ENCODE peak calls at places on chromosomes 4 and X, in nine cellular contexts. M, H, O, V, A, K, Z, X and G are unnamed samples.

GRCh38 chrX:19174401-19175025 is 52.2 kb upstream of the ADGRG2 start:
- DNase-seq in M (peak), H (no peak), O (no peak), V (peak), A (peak), K (peak), Z (peak), X (peak), G (no peak)

GRCh38 chrX:95716841-95717240 is 967.8 kb upstream of the DIAPH2 start:
- DNase-seq in M (no peak), H (no peak), O (no peak), V (no peak), A (no peak), K (no peak), Z (no peak), X (no peak), G (no peak)

GRCh38 chr4:169116270-169116901 is 106.3 kb upstream of the CBR4 start:
- DNase-seq in M (peak), H (no peak), O (no peak), V (no peak), A (no peak), K (peak), Z (peak), X (peak), G (no peak)

GRCh38 chr4:131427000-131427399 is 1722.1 kb upstream of the PCDH10 start:
- DNase-seq in M (no peak), H (no peak), O (no peak), V (no peak), A (no peak), K (no peak), Z (no peak), X (peak), G (no peak)

GRCh38 chr4:161133877-161134276 is 1029.9 kb downstream of the FSTL5 start:
- DNase-seq in M (no peak), H (no peak), O (no peak), V (no peak), A (no peak), K (no peak), Z (no peak), X (no peak), G (no peak)

GRCh38 chrX:110421499-110422455 is 63.1 kb downstream of the RTL9 start:
- DNase-seq in M (no peak), H (no peak), O (no peak), V (no peak), A (no peak), K (no peak), Z (no peak), X (no peak), G (no peak)

GRCh38 chr4:77820836-77821561 is 1.8 kb upstream of the CNOT6L start:
- DNase-seq in M (peak), H (peak), O (peak), V (no peak), A (no peak), K (peak), Z (no peak), X (peak), G (no peak)

GRCh38 chr4:183532823-183533222 is 28.0 kb downstream of the ING2 start:
- DNase-seq in M (peak), H (no peak), O (no peak), V (no peak), A (no peak), K (peak), Z (peak), X (peak), G (no peak)

GRCh38 chrX:145825896-145826295 is 8.3 kb downstream of the SLITRK2 start:
- DNase-seq in M (peak), H (peak), O (peak), V (no peak), A (no peak), K (no peak), Z (peak), X (no peak), G (no peak)

GRCh38 chrX:45632506-45632905 is 431.8 kb upstream of the DIPK2B start:
- DNase-seq in M (no peak), H (no peak), O (no peak), V (no peak), A (no peak), K (no peak), Z (no peak), X (no peak), G (no peak)

GRCh38 chrX:46617906-46618305 is 44.3 kb downstream of the CHST7 start:
- DNase-seq in M (no peak), H (no peak), O (no peak), V (no peak), A (no peak), K (no peak), Z (no peak), X (no peak), G (no peak)

GRCh38 chrX:49237060-49237459 is 1.8 kb downstream of the CCDC22 start:
- DNase-seq in M (no peak), H (peak), O (no peak), V (no peak), A (no peak), K (no peak), Z (no peak), X (no peak), G (no peak)
- H3K4me3 ChIP-seq in M (no peak), H (peak), O (no peak), V (no peak), A (no peak), K (no peak), Z (no peak), X (no peak), G (no peak)

DNA sequence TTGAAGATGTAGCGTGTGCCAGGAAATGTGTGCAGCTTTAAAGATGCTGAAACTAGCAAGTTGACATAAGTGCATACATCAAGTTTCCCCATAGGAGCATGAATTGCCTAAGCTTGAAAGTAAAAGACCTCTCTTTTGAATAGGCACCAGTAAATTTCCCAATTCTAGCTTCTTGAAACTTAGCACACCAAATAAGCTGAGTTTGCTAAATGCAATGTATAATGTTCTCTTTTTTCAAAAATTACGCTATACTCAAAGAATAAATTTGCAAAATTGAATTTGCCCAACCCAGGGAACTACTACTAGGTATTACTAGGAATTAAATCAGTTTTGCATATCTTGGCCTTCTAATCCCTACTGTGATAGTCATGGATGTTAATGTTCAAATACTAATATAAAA is 923.9 kb upstream of the LCORL start:
- DNase-seq in M (no peak), H (no peak), O (no peak), V (no peak), A (no peak), K (no peak), Z (no peak), X (no peak), G (no peak)
- TF ChIP-seq CTCF in M (no peak), H (no peak), O (no peak), V (no peak), A (no peak), K (no peak), Z (no peak), X (no peak), G (no peak)

GRCh38 chr4:82893942-82894341 is 3.0 kb upstream of the SEC31A start:
- DNase-seq in M (peak), H (no peak), O (no peak), V (no peak), A (no peak), K (peak), Z (no peak), X (no peak), G (no peak)

GRCh38 chr4:82890913-82891727 is at the start of gene SEC31A:
- DNase-seq in M (peak), H (peak), O (peak), V (peak), A (peak), K (peak), Z (peak), X (peak), G (peak)

GRCh38 chr4:82890602-82890912 is 396 bp downstream of the SEC31A start:
- DNase-seq in M (no peak), H (no peak), O (no peak), V (no peak), A (no peak), K (no peak), Z (peak), X (peak), G (no peak)

GRCh38 chr4:82892467-82892802 is 1.5 kb upstream of the SEC31A start:
- DNase-seq in M (no peak), H (no peak), O (no peak), V (no peak), A (no peak), K (no peak), Z (no peak), X (no peak), G (no peak)

GRCh38 chr4:82891728-82892466 is 944 bp upstream of the SEC31A start:
- DNase-seq in M (peak), H (peak), O (no peak), V (no peak), A (no peak), K (no peak), Z (no peak), X (peak), G (no peak)
- H3K4me3 ChIP-seq in M (peak), H (peak), O (peak), V (peak), A (peak), K (peak), Z (peak), X (peak), G (peak)

DNA sequence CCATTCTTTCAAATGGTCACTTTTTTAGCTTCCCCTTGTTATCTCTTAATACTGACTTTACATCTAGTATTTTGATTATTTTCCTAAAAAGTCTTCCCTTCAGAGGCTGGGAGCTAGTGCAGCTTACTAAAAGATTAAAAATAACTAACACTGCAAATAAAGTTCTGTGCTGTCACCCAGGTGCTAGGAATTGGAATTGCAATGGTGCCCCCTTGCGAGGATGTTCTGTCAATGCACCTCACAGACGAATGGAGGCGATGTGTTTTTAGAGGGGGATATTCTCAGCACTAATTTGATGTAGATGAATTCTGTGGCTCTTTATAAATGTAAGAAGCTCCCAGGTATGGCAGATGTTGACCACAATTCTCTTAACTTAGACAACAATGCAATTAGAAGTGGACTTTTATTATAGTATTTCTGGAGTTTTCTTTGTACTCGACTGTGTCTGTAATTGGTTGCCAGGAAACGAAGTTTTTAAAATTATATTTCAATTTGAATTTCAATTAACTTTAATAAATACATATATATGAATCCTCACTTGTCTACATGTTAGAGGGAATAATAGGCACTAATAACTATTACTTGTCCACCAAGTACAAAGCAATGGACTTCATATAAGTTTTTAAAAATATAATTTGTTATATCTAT is 22.0 kb upstream of the SMIM31 start:
- DNase-seq in M (peak), H (peak), O (peak), V (no peak), A (peak), K (peak), Z (peak), X (peak), G (peak)
- TF ChIP-seq CTCF in M (peak), H (peak), O (peak), V (peak), A (peak), K (peak), Z (peak), X (peak), G (peak)

GRCh38 chrX:154735695-154736393 is 15.0 kb downstream of the GAB3 start:
- DNase-seq in M (peak), H (no peak), O (no peak), V (no peak), A (peak), K (peak), Z (peak), X (peak), G (no peak)
- H3K4me3 ChIP-seq in M (no peak), H (no peak), O (no peak), V (no peak), A (no peak), K (no peak), Z (no peak), X (no peak), G (no peak)

DNA sequence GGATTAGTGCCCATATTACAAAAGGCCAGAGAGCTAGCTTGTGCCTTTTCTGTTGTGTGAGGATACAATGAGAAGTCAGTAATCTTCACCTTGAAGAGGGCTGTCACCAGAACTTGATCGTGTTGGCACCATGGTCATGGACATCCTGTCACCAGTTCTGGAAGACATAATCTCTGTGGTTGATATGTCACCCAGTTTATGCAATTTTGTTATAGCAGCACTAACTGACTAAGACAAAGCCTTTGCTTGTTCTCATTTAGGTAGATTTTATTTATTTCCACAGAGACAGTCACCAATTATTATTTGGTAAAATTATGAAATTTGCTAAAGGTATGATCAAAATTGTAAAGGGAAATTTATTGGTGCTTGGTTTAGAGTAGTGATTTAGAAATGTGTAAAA is 308.8 kb upstream of the CPXCR1 start:
- DNase-seq in M (no peak), H (no peak), O (no peak), V (no peak), A (no peak), K (no peak), Z (no peak), X (no peak), G (no peak)
- TF ChIP-seq CTCF in M (no peak), H (no peak), O (no peak), V (no peak), A (no peak), K (no peak), Z (no peak), X (no peak), G (no peak)

DNA sequence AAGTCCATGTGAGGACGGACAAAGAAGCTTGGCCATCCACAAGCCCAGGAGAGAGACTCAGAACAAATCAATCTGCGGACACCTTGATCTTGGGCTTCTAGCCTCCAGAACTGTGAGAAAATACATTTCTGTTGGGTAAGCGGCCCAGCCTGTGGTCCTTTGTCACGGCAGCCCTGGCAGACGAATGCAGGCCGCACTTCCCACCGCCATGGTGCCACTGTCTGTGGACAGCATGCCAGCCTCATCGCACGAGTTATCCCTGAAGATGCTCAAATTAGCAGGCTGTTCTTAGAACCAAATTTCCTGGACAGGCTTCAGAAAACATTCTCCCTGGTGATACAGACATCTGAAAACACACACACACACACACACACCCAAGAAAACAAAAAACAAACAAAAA is 343.5 kb upstream of the GATB start:
- DNase-seq in M (no peak), H (no peak), O (no peak), V (no peak), A (no peak), K (no peak), Z (no peak), X (no peak), G (no peak)
- H3K4me3 ChIP-seq in M (no peak), H (no peak), O (no peak), V (no peak), A (no peak), K (no peak), Z (no peak), X (no peak), G (no peak)

DNA sequence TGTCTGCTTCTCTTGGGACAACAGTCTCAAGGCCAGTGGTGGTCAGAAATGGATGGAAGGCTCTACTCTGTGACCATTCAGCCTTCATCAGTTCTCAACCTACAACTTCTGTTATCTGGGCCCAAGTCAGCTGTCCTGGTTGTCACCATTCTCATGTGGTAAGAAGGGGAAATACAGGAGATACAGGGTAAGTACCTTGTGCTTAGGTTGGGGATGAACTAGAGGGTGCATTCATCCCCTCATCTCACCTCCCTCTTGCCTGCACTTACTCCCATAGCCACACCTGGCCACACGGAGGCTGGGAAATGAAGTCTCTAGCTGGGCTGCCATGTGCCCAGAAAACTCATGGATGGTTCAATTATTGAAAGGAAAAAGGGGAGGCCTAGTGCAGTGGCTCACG is 44.9 kb downstream of the FAM184B start:
- DNase-seq in M (no peak), H (no peak), O (no peak), V (no peak), A (no peak), K (no peak), Z (no peak), X (no peak), G (no peak)
- TF ChIP-seq CTCF in M (no peak), H (no peak), O (no peak), V (no peak), A (no peak), K (no peak), Z (no peak), X (no peak), G (no peak)

GRCh38 chrX:41475611-41476241 is 28.6 kb downstream of the NYX start:
- DNase-seq in M (no peak), H (no peak), O (no peak), V (no peak), A (no peak), K (no peak), Z (no peak), X (no peak), G (no peak)
- H3K4me3 ChIP-seq in M (no peak), H (no peak), O (no peak), V (no peak), A (no peak), K (no peak), Z (no peak), X (no peak), G (no peak)